ENCODE peak calls at places on chromosomes 13 and 19, in six cellular contexts. One of them, this sample, is unnamed.
A peak's percentile ranks its signal among the peaks of the same experiment; 100 is the strongest.

GRCh38 chr13:43936630-43937029 is 56.9 kb downstream of the LACC1 start:
- DNase-seq in hepatocyte: no peak
- DNase-seq in cardiac fibroblast: no peak
- DNase-seq in left cardiac atrium: no peak
- DNase-seq in GM03348: no peak
- DNase-seq in NCI-H2107: no peak
- DNase-seq in this sample: peak; percentile 6

GRCh38 chr19:16330368-16330801 is 5.8 kb downstream of the KLF2 start:
- DNase-seq in NCI-H2107: no peak
- DNase-seq in left cardiac atrium: peak; percentile 86
- DNase-seq in cardiac fibroblast: peak; percentile 92
- DNase-seq in hepatocyte: peak; percentile 83
- DNase-seq in GM03348: peak; percentile 79
- DNase-seq in this sample: peak; percentile 70

GRCh38 chr13:113273856-113274590 is 23.0 kb upstream of the LAMP1 start:
- DNase-seq in cardiac fibroblast: peak; percentile 82
- DNase-seq in hepatocyte: peak; percentile 76
- DNase-seq in GM03348: peak; percentile 50
- DNase-seq in left cardiac atrium: no peak
- DNase-seq in NCI-H2107: no peak
- DNase-seq in this sample: peak; percentile 48

GRCh38 chr19:57118848-57119247 is 937 bp upstream of the USP29 start:
- DNase-seq in left cardiac atrium: no peak
- DNase-seq in GM03348: no peak
- DNase-seq in NCI-H2107: no peak
- DNase-seq in cardiac fibroblast: no peak
- DNase-seq in hepatocyte: no peak
- DNase-seq in this sample: no peak

GRCh38 chr19:29660835-29661234 is 4.4 kb upstream of the PLEKHF1 start:
- DNase-seq in cardiac fibroblast: no peak
- DNase-seq in left cardiac atrium: no peak
- DNase-seq in hepatocyte: no peak
- DNase-seq in GM03348: no peak
- DNase-seq in NCI-H2107: no peak
- DNase-seq in this sample: no peak

GRCh38 chr19:17448190-17448967 is at the start of gene TMEM221:
- DNase-seq in GM03348: peak; percentile 83
- DNase-seq in hepatocyte: peak; percentile 79
- DNase-seq in left cardiac atrium: peak; percentile 56
- DNase-seq in cardiac fibroblast: peak; percentile 30
- DNase-seq in NCI-H2107: no peak
- DNase-seq in this sample: peak; percentile 64

GRCh38 chr19:6161271-6161850 is 25.9 kb downstream of the ACSBG2 start:
- DNase-seq in GM03348: no peak
- DNase-seq in hepatocyte: peak; percentile 7
- DNase-seq in NCI-H2107: no peak
- DNase-seq in cardiac fibroblast: peak; percentile 3
- DNase-seq in left cardiac atrium: peak; percentile 37
- DNase-seq in this sample: no peak

GRCh38 chr19:22619932-22620331 is 14.2 kb upstream of the ZNF492 start:
- DNase-seq in GM03348: no peak
- DNase-seq in hepatocyte: no peak
- DNase-seq in left cardiac atrium: no peak
- DNase-seq in cardiac fibroblast: no peak
- DNase-seq in NCI-H2107: no peak
- DNase-seq in this sample: no peak

GRCh38 chr13:110869231-110869804 is 45.6 kb downstream of the ANKRD10 start:
- DNase-seq in left cardiac atrium: peak; percentile 53
- DNase-seq in NCI-H2107: no peak
- DNase-seq in hepatocyte: no peak
- DNase-seq in cardiac fibroblast: peak; percentile 28
- DNase-seq in GM03348: no peak
- DNase-seq in this sample: peak; percentile 30

GRCh38 chr13:45299194-45299593 is 41.8 kb downstream of the TPT1 start:
- DNase-seq in cardiac fibroblast: peak; percentile 59
- DNase-seq in NCI-H2107: no peak
- DNase-seq in left cardiac atrium: no peak
- DNase-seq in GM03348: no peak
- DNase-seq in hepatocyte: no peak
- DNase-seq in this sample: no peak

GRCh38 chr19:54154603-54155345 is 4.7 kb downstream of the LENG1 start:
- DNase-seq in cardiac fibroblast: peak; percentile 84
- DNase-seq in left cardiac atrium: no peak
- DNase-seq in NCI-H2107: no peak
- DNase-seq in hepatocyte: no peak
- DNase-seq in GM03348: peak; percentile 27
- DNase-seq in this sample: peak; percentile 73

GRCh38 chr19:10228393-10228792 is 2.7 kb downstream of the S1PR2 start:
- DNase-seq in cardiac fibroblast: no peak
- DNase-seq in GM03348: no peak
- DNase-seq in hepatocyte: no peak
- DNase-seq in left cardiac atrium: no peak
- DNase-seq in NCI-H2107: no peak
- DNase-seq in this sample: no peak

GRCh38 chr13:43374621-43375020 is 351.2 kb downstream of the DNAJC15 start:
- DNase-seq in cardiac fibroblast: peak; percentile 44
- DNase-seq in hepatocyte: no peak
- DNase-seq in left cardiac atrium: no peak
- DNase-seq in NCI-H2107: no peak
- DNase-seq in GM03348: peak; percentile 85
- DNase-seq in this sample: peak; percentile 83

GRCh38 chr13:25249001-25249543 is 38.2 kb downstream of the MTMR6 start:
- DNase-seq in NCI-H2107: no peak
- DNase-seq in GM03348: peak; percentile 39
- DNase-seq in left cardiac atrium: no peak
- DNase-seq in cardiac fibroblast: peak; percentile 56
- DNase-seq in hepatocyte: peak; percentile 43
- DNase-seq in this sample: peak; percentile 42

GRCh38 chr13:48160879-48161278 is 66.0 kb upstream of the MED4 start:
- DNase-seq in cardiac fibroblast: peak; percentile 72
- DNase-seq in left cardiac atrium: peak; percentile 38
- DNase-seq in NCI-H2107: no peak
- DNase-seq in hepatocyte: no peak
- DNase-seq in GM03348: peak; percentile 48
- DNase-seq in this sample: peak; percentile 53

This sample was measured in AG08395.